ENCODE peak calls at places on chromosomes 6 and 20, in nine cellular contexts. Q is A549, C is transverse colon, J is heart left ventricle, R is GM12891, M is spleen, N is endothelial cell of umbilical vein, T is IMR-90, U is body of pancreas. B is an unnamed sample.

GRCh38 chr20:21640556-21640955 is 64.9 kb upstream of the PAX1 start:
- DNase-seq in M (no peak), R (peak; percentile 7), T (no peak), C (no peak), U (peak; percentile 11), J (no peak), Q (peak; percentile 52), N (no peak), B (no peak)

GRCh38 chr6:52115145-52115741 is 27.8 kb upstream of the PKHD1 start:
- DNase-seq in R (no peak), J (no peak), C (no peak), U (no peak), Q (no peak), N (no peak), M (no peak), T (no peak), B (no peak)

GRCh38 chr6:16336056-16336810 is 97.8 kb downstream of the GMPR start:
- DNase-seq in R (no peak), N (peak; percentile 56), Q (no peak), T (no peak), M (no peak), U (no peak), J (peak; percentile 10), C (no peak), B (no peak)

GRCh38 chr6:2971420-2972218 is at the start of gene SERPINB6:
- DNase-seq in N (peak; percentile 76), J (peak; percentile 90), C (peak; percentile 88), M (peak; percentile 93), Q (peak; percentile 53), T (peak; percentile 71), R (no peak), U (peak; percentile 81), B (peak; percentile 58)

GRCh38 chr20:34560141-34560523 is 1.6 kb downstream of the MAP1LC3A start:
- DNase-seq in N (no peak), U (peak; percentile 29), J (no peak), T (no peak), R (no peak), C (no peak), M (peak; percentile 75), Q (no peak), B (no peak)

GRCh38 chr20:2468581-2469407 is 1.8 kb downstream of the SNRPB start:
- DNase-seq in C (no peak), J (no peak), M (no peak), R (no peak), Q (no peak), N (no peak), T (peak; percentile 29), U (no peak), B (peak; percentile 37)

GRCh38 chr6:159212881-159213280 is 43.7 kb downstream of the FNDC1 start:
- DNase-seq in U (no peak), N (no peak), T (no peak), R (no peak), C (no peak), Q (no peak), J (no peak), M (no peak), B (no peak)

GRCh38 chr6:49551866-49552129 is 1.3 kb downstream of the C6orf141 start:
- DNase-seq in J (no peak), Q (no peak), U (no peak), C (no peak), R (peak; percentile 5), T (no peak), M (no peak), N (no peak), B (no peak)

GRCh38 chr6:8131265-8131897 is 29.0 kb upstream of the EEF1E1 start:
- DNase-seq in C (peak; percentile 39), Q (peak; percentile 50), J (no peak), R (no peak), N (peak; percentile 65), M (no peak), T (peak; percentile 70), U (peak; percentile 45), B (peak; percentile 60)

DNA sequence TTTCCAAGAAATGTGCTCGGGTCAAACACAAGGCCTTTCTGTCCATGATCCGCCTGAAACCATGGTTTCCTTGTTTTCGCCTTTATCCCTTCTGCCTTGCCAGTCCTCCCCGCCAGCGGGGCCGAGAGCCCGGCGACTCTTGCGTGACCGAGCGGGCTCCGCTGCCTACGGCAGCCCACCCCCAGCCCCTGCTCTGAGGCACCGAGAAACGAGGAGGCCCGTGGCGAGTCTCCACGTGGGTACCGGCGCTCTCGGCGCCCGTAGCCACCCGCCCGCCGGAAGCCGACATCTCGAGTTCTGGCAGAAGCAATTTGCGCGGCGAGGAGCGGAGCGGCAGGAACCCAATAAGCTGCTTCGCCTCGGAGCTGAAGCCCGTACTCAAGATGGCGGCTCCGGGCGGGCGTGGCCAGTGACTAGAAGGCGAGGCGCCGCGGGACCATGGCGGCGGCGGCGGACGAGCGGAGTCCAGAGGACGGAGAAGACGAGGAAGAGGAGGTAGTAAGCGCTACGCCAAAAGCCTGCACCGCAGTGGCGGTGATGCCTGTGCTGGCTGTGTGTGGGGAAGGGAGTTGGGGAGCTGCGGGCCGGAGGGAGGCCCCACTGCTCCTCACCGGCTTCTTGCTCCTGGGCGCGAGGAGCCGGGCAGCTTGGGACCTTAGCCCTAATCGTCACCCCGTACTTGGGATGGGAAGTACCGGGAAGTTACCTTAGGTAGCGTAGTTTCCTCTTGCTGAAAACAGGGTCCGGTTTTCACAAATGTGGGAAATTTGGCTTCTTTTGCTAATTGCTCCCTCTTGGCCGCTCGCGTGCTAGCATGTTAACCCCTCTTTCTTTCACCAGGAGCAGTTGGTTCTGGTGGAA is at the start of gene GTF3C6:
- DNase-seq in R (peak; percentile 81), J (peak; percentile 96), C (peak; percentile 94), U (peak; percentile 95), Q (peak; percentile 92), N (peak; percentile 93), T (peak; percentile 91), M (peak; percentile 99), B (peak; percentile 94)
- TF ChIP-seq POLR2A in R (peak; percentile 93), J (no peak), C (peak; percentile 90), U (peak; percentile 90), Q (peak; percentile 91), N (peak; percentile 97), T (peak; percentile 91), M (no peak), B (peak; percentile 97)

DNA sequence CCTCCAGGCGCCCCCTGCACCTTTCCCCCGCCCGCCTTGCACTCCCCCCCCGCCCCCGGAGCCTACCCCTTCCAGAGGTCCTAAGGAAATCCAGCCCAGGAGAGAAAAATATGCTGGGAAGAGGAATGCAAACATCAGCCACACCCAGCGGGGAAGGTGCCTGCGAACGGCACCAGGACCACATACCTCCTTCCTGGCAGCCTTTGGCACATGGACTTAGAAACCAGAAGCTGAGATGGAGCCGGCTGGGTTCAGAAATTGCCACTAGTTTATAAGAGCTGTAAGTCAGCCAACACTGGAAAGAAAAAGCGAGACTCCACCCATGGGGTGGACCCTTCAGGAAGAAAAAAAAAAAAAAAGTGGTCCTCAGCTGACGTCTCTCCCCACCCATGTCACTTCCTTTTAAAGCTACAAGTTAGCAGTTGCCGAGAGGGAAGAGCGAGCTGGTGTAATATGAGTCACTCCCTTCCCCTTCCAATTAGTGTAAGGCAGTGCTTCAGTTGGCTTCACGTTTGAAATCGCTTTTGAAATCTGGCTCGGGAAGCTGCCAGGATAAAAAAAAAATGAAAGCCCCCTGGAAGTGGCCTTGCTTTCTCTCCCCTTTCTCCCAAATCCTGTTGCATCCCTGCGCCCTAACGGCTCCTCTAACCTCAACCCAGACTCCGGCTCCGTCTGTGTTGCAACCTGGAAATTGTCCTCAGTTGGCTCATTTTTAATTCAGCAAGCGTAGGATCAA is at the start of gene AGPAT4:
- DNase-seq in C (peak; percentile 70), T (peak; percentile 98), N (peak; percentile 98), Q (peak; percentile 85), M (no peak), U (peak; percentile 72), R (peak; percentile 73), J (peak; percentile 46), B (peak; percentile 84)
- TF ChIP-seq POLR2A in C (peak; percentile 41), T (peak; percentile 96), N (peak; percentile 63), Q (no peak), M (no peak), U (peak; percentile 46), R (peak; percentile 26), J (no peak), B (peak; percentile 78)

GRCh38 chr20:46406200-46406985 is at the start of gene ELMO2:
- DNase-seq in M (peak; percentile 99), U (peak; percentile 98), R (peak; percentile 85), T (peak; percentile 95), Q (peak; percentile 95), J (peak; percentile 99), C (peak; percentile 98), N (peak; percentile 97), B (peak; percentile 94)
- TF ChIP-seq POLR2A in M (peak; percentile 21), U (peak; percentile 57), R (no peak), T (no peak), Q (peak; percentile 44), J (no peak), C (peak; percentile 59), N (no peak), B (no peak)

DNA sequence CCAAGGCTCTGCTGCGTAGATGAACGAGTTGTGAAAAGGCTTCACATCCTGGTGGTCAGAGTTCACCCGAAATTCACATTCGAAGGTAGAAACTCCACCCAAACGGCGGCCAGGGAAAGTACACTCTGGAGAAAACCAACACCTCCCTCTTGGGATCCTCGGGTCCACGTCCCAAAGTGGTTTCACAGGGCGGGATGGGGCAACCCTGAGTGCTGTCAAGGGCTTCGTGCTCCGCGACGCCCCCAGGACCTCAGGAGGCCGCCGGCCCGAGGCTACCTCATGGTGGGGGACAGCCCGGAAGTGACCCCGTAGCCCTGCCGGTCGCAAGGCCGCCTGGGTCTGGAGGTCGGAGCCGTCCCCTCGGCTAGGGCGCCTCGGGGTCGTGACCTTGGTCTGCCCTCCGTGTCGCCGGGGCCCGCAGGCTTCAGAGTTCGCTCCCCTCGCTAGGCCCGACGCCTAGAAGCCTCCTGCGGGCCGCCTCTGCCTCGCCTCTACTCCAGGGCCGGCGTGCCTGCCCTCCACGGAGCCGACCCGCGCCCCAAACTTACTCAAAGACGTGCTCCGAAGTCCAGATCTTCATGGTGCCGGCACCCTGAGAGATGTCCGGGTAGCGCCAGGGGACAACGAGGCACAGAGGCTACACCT is at the start of gene PRELID3B:
- DNase-seq in Q (peak; percentile 52), N (no peak), R (no peak), C (peak; percentile 64), M (no peak), T (no peak), J (peak; percentile 44), U (peak; percentile 37), B (peak; percentile 81)
- TF ChIP-seq POLR2A in Q (peak; percentile 24), N (peak; percentile 62), R (peak; percentile 51), C (peak; percentile 88), M (no peak), T (no peak), J (no peak), U (peak; percentile 77), B (peak; percentile 48)

GRCh38 chr20:39829713-39830112 is 859.3 kb downstream of the MAFB start:
- DNase-seq in T (no peak), U (no peak), Q (no peak), M (no peak), J (no peak), R (peak; percentile 20), C (no peak), N (no peak), B (no peak)
- TF ChIP-seq POLR2A in T (no peak), U (no peak), Q (no peak), M (no peak), J (no peak), R (no peak), C (no peak), N (no peak), B (no peak)

B was measured in erythroblast.